ENCODE peak calls at places on chromosomes 11 and 22, in nine cellular contexts. One of them, this sample, is unnamed.

GRCh38 chr11:64604458-64605247 is 13.6 kb downstream of the SLC22A12 start:
- DNase-seq in SW480: no peak
- DNase-seq in HS-27A: no peak
- DNase-seq in mucosa of descending colon: no peak
- DNase-seq in non-pigmented ciliary epithelial cell: no peak
- DNase-seq in fibroblast of mammary gland: no peak
- DNase-seq in stimulated activated CD8-positive, alpha-beta memory T cell treated with anti-CD3 and anti-CD28 coated beads, Interleukin-7, amount 100 ng/mL, for 1 hour: no peak
- DNase-seq in T47D: no peak
- DNase-seq in NCI-H82: no peak
- DNase-seq in this sample: no peak

GRCh38 chr22:42697542-42698013 is 23.1 kb downstream of the A4GALT start:
- DNase-seq in T47D: no peak
- DNase-seq in fibroblast of mammary gland: peak; percentile 88
- DNase-seq in mucosa of descending colon: peak; percentile 43
- DNase-seq in NCI-H82: no peak
- DNase-seq in non-pigmented ciliary epithelial cell: peak; percentile 48
- DNase-seq in stimulated activated CD8-positive, alpha-beta memory T cell treated with anti-CD3 and anti-CD28 coated beads, Interleukin-7, amount 100 ng/mL, for 1 hour: no peak
- DNase-seq in HS-27A: peak; percentile 59
- DNase-seq in SW480: peak; percentile 62
- DNase-seq in this sample: no peak

GRCh38 chr11:95375881-95376280 is 144.9 kb upstream of the SESN3 start:
- DNase-seq in NCI-H82: no peak
- DNase-seq in SW480: no peak
- DNase-seq in T47D: no peak
- DNase-seq in mucosa of descending colon: no peak
- DNase-seq in non-pigmented ciliary epithelial cell: peak; percentile 84
- DNase-seq in fibroblast of mammary gland: peak; percentile 98
- DNase-seq in HS-27A: no peak
- DNase-seq in stimulated activated CD8-positive, alpha-beta memory T cell treated with anti-CD3 and anti-CD28 coated beads, Interleukin-7, amount 100 ng/mL, for 1 hour: no peak
- DNase-seq in this sample: no peak

GRCh38 chr22:49524362-49524761 is 303.3 kb downstream of the BRD1 start:
- DNase-seq in SW480: no peak
- DNase-seq in non-pigmented ciliary epithelial cell: no peak
- DNase-seq in fibroblast of mammary gland: no peak
- DNase-seq in stimulated activated CD8-positive, alpha-beta memory T cell treated with anti-CD3 and anti-CD28 coated beads, Interleukin-7, amount 100 ng/mL, for 1 hour: no peak
- DNase-seq in NCI-H82: no peak
- DNase-seq in HS-27A: no peak
- DNase-seq in mucosa of descending colon: no peak
- DNase-seq in T47D: no peak
- DNase-seq in this sample: no peak

GRCh38 chr22:29626497-29627195 is 23.2 kb downstream of the NF2 start:
- DNase-seq in fibroblast of mammary gland: peak; percentile 96
- DNase-seq in NCI-H82: no peak
- DNase-seq in HS-27A: no peak
- DNase-seq in mucosa of descending colon: no peak
- DNase-seq in SW480: no peak
- DNase-seq in T47D: no peak
- DNase-seq in non-pigmented ciliary epithelial cell: peak; percentile 91
- DNase-seq in stimulated activated CD8-positive, alpha-beta memory T cell treated with anti-CD3 and anti-CD28 coated beads, Interleukin-7, amount 100 ng/mL, for 1 hour: no peak
- DNase-seq in this sample: no peak

GRCh38 chr11:64743591-64744543 is at the start of gene RASGRP2:
- DNase-seq in fibroblast of mammary gland: peak; percentile 25
- DNase-seq in stimulated activated CD8-positive, alpha-beta memory T cell treated with anti-CD3 and anti-CD28 coated beads, Interleukin-7, amount 100 ng/mL, for 1 hour: peak; percentile 76
- DNase-seq in T47D: peak; percentile 61
- DNase-seq in SW480: peak; percentile 68
- DNase-seq in NCI-H82: peak; percentile 51
- DNase-seq in HS-27A: no peak
- DNase-seq in mucosa of descending colon: peak; percentile 71
- DNase-seq in non-pigmented ciliary epithelial cell: no peak
- DNase-seq in this sample: peak; percentile 73

GRCh38 chr11:68142028-68142412 is 20.8 kb upstream of the CHKA start:
- DNase-seq in non-pigmented ciliary epithelial cell: no peak
- DNase-seq in SW480: no peak
- DNase-seq in fibroblast of mammary gland: no peak
- DNase-seq in NCI-H82: no peak
- DNase-seq in T47D: no peak
- DNase-seq in mucosa of descending colon: peak; percentile 22
- DNase-seq in stimulated activated CD8-positive, alpha-beta memory T cell treated with anti-CD3 and anti-CD28 coated beads, Interleukin-7, amount 100 ng/mL, for 1 hour: no peak
- DNase-seq in HS-27A: no peak
- DNase-seq in this sample: no peak

GRCh38 chr22:17774206-17774927 is at the start of gene BID:
- DNase-seq in NCI-H82: peak; percentile 51
- DNase-seq in non-pigmented ciliary epithelial cell: no peak
- DNase-seq in mucosa of descending colon: peak; percentile 75
- DNase-seq in T47D: peak; percentile 55
- DNase-seq in stimulated activated CD8-positive, alpha-beta memory T cell treated with anti-CD3 and anti-CD28 coated beads, Interleukin-7, amount 100 ng/mL, for 1 hour: no peak
- DNase-seq in HS-27A: no peak
- DNase-seq in fibroblast of mammary gland: no peak
- DNase-seq in SW480: no peak
- DNase-seq in this sample: peak; percentile 45

GRCh38 chr22:49295851-49296560 is 531.7 kb downstream of the BRD1 start:
- DNase-seq in HS-27A: no peak
- DNase-seq in NCI-H82: no peak
- DNase-seq in SW480: no peak
- DNase-seq in fibroblast of mammary gland: no peak
- DNase-seq in T47D: no peak
- DNase-seq in non-pigmented ciliary epithelial cell: no peak
- DNase-seq in stimulated activated CD8-positive, alpha-beta memory T cell treated with anti-CD3 and anti-CD28 coated beads, Interleukin-7, amount 100 ng/mL, for 1 hour: no peak
- DNase-seq in mucosa of descending colon: no peak
- DNase-seq in this sample: no peak

GRCh38 chr11:32597914-32598313 is 14.3 kb downstream of the EIF3M start:
- DNase-seq in stimulated activated CD8-positive, alpha-beta memory T cell treated with anti-CD3 and anti-CD28 coated beads, Interleukin-7, amount 100 ng/mL, for 1 hour: no peak
- DNase-seq in mucosa of descending colon: no peak
- DNase-seq in NCI-H82: no peak
- DNase-seq in SW480: peak; percentile 20
- DNase-seq in non-pigmented ciliary epithelial cell: no peak
- DNase-seq in HS-27A: no peak
- DNase-seq in fibroblast of mammary gland: no peak
- DNase-seq in T47D: no peak
- DNase-seq in this sample: no peak

GRCh38 chr22:36324414-36324813 is 63.4 kb downstream of the MYH9 start:
- DNase-seq in SW480: no peak
- DNase-seq in HS-27A: no peak
- DNase-seq in non-pigmented ciliary epithelial cell: no peak
- DNase-seq in T47D: no peak
- DNase-seq in stimulated activated CD8-positive, alpha-beta memory T cell treated with anti-CD3 and anti-CD28 coated beads, Interleukin-7, amount 100 ng/mL, for 1 hour: no peak
- DNase-seq in mucosa of descending colon: no peak
- DNase-seq in NCI-H82: no peak
- DNase-seq in fibroblast of mammary gland: no peak
- DNase-seq in this sample: no peak

GRCh38 chr11:68929706-68930605 is 26.3 kb downstream of the IGHMBP2 start:
- DNase-seq in SW480: no peak
- DNase-seq in non-pigmented ciliary epithelial cell: no peak
- DNase-seq in mucosa of descending colon: no peak
- DNase-seq in T47D: no peak
- DNase-seq in fibroblast of mammary gland: no peak
- DNase-seq in HS-27A: no peak
- DNase-seq in NCI-H82: no peak
- DNase-seq in stimulated activated CD8-positive, alpha-beta memory T cell treated with anti-CD3 and anti-CD28 coated beads, Interleukin-7, amount 100 ng/mL, for 1 hour: no peak
- DNase-seq in this sample: no peak

GRCh38 chr22:42932857-42933782 is 76.0 kb upstream of the ARFGAP3 start:
- DNase-seq in NCI-H82: no peak
- DNase-seq in T47D: no peak
- DNase-seq in fibroblast of mammary gland: no peak
- DNase-seq in mucosa of descending colon: no peak
- DNase-seq in non-pigmented ciliary epithelial cell: no peak
- DNase-seq in stimulated activated CD8-positive, alpha-beta memory T cell treated with anti-CD3 and anti-CD28 coated beads, Interleukin-7, amount 100 ng/mL, for 1 hour: no peak
- DNase-seq in HS-27A: no peak
- DNase-seq in SW480: no peak
- DNase-seq in this sample: no peak

This sample was measured in activated gamma-delta T cell.